ENCODE peak calls at places on chromosomes 11 and 22, in nine cellular contexts. L is dorsolateral prefrontal cortex; M is activated CD4-positive, alpha-beta T cell treated with anti-CD3 and anti-CD28 coated beads, Interleukin-2, amount 50 U/mL, for 4 hours; I is stimulated activated CD4-positive, alpha-beta T cell treated with anti-CD3 and anti-CD28 coated beads, Interleukin-12 subunit alpha, Interleukin-12 subunit beta, amount 100 ng/mL, for 4 hours; R is stimulated activated CD8-positive, alpha-beta memory T cell treated with anti-CD3 and anti-CD28 coated beads, Interleukin-2, amount 100 ng/mL, for 48 hours; O is MCF 10A; A is neural progenitor cell; H is CD8-positive, alpha-beta memory T cell; N is NCI-H774. W is an unnamed sample.

GRCh38 chr11:50074161-50074560 is 41.5 kb downstream of the OR4C45 start:
- DNase-seq in H (no peak), A (no peak), N (no peak), L (no peak), I (no peak), M (no peak), O (no peak), R (no peak), W (no peak)

GRCh38 chr11:45145421-45146071 is 893 bp upstream of the PRDM11 start:
- DNase-seq in I (no peak), R (no peak), L (no peak), H (no peak), M (no peak), A (peak), O (no peak), N (no peak), W (no peak)

GRCh38 chr22:30195245-30196140 is 51.1 kb downstream of the LIF start:
- DNase-seq in H (no peak), A (no peak), L (no peak), M (no peak), N (no peak), I (no peak), R (no peak), O (no peak), W (no peak)

GRCh38 chr11:86559311-86559945 is 113.0 kb downstream of the ME3 start:
- DNase-seq in H (no peak), N (no peak), M (no peak), I (no peak), L (no peak), A (no peak), O (peak), R (no peak), W (peak)

GRCh38 chr11:71946144-71946571 is 17.3 kb downstream of the RNF121 start:
- DNase-seq in N (no peak), R (no peak), O (peak), A (no peak), L (no peak), M (no peak), H (no peak), I (no peak), W (peak)

GRCh38 chr11:102225689-102226562 is 91.4 kb upstream of the BIRC3 start:
- DNase-seq in R (no peak), L (no peak), O (peak), N (no peak), I (no peak), H (no peak), M (no peak), A (no peak), W (peak)

GRCh38 chr11:61554172-61554988 is 26.5 kb downstream of the SYT7 start:
- DNase-seq in O (no peak), I (peak), M (peak), L (no peak), A (no peak), N (no peak), R (no peak), H (no peak), W (peak)

GRCh38 chr11:115629456-115630015 is 125.3 kb upstream of the CADM1 start:
- DNase-seq in R (no peak), I (no peak), O (no peak), L (no peak), N (no peak), A (no peak), H (no peak), M (no peak), W (no peak)

GRCh38 chr22:45008853-45009751 is 703 bp downstream of the PHF21B start:
- DNase-seq in N (peak), A (peak), L (no peak), R (no peak), I (no peak), H (no peak), M (no peak), O (no peak), W (peak)

GRCh38 chr22:19879996-19880785 is 25.5 kb upstream of the GNB1L start:
- DNase-seq in M (no peak), A (no peak), I (no peak), N (no peak), R (no peak), L (peak), O (no peak), H (no peak), W (no peak)